ENCODE peak calls at places on chromosomes 11 and 22, in ten cellular contexts. One of them, this sample, is unnamed.

GRCh38 chr11:12888525-12889158 is 120.5 kb upstream of the RASSF10 start:
- DNase-seq in neural progenitor cell: peak; percentile 87
- DNase-seq in NCI-H2081: peak; percentile 88
- DNase-seq in NCI-H2029: peak; percentile 51
- DNase-seq in glomerular endothelial cell: peak; percentile 80
- DNase-seq in coronary artery: peak; percentile 87
- DNase-seq in brain microvascular endothelial cell: peak; percentile 94
- DNase-seq in lower lobe of right lung: peak; percentile 86
- DNase-seq in HL-60: peak; percentile 18
- DNase-seq in A549: peak; percentile 77
- DNase-seq in this sample: no peak

GRCh38 chr22:43225609-43226008 is 38.7 kb upstream of the TTLL12 start:
- DNase-seq in neural progenitor cell: no peak
- DNase-seq in NCI-H2081: no peak
- DNase-seq in NCI-H2029: no peak
- DNase-seq in glomerular endothelial cell: no peak
- DNase-seq in coronary artery: no peak
- DNase-seq in brain microvascular endothelial cell: no peak
- DNase-seq in lower lobe of right lung: no peak
- DNase-seq in HL-60: no peak
- DNase-seq in A549: no peak
- DNase-seq in this sample: no peak

GRCh38 chr11:93904711-93905110 is 54.3 kb upstream of the VSTM5 start:
- DNase-seq in neural progenitor cell: no peak
- DNase-seq in NCI-H2081: peak; percentile 7
- DNase-seq in NCI-H2029: no peak
- DNase-seq in glomerular endothelial cell: no peak
- DNase-seq in coronary artery: no peak
- DNase-seq in brain microvascular endothelial cell: no peak
- DNase-seq in lower lobe of right lung: no peak
- DNase-seq in HL-60: no peak
- DNase-seq in A549: no peak
- DNase-seq in this sample: no peak

GRCh38 chr22:48098936-48099245 is 1336.4 kb downstream of the TBC1D22A start:
- DNase-seq in neural progenitor cell: no peak
- DNase-seq in NCI-H2081: no peak
- DNase-seq in NCI-H2029: no peak
- DNase-seq in glomerular endothelial cell: no peak
- DNase-seq in coronary artery: peak; percentile 67
- DNase-seq in brain microvascular endothelial cell: no peak
- DNase-seq in lower lobe of right lung: no peak
- DNase-seq in HL-60: no peak
- DNase-seq in A549: no peak
- DNase-seq in this sample: no peak

GRCh38 chr22:21593406-21594232 is 26.1 kb downstream of the UBE2L3 start:
- DNase-seq in neural progenitor cell: peak; percentile 56
- DNase-seq in NCI-H2081: no peak
- DNase-seq in NCI-H2029: no peak
- DNase-seq in glomerular endothelial cell: no peak
- DNase-seq in coronary artery: no peak
- DNase-seq in brain microvascular endothelial cell: no peak
- DNase-seq in lower lobe of right lung: no peak
- DNase-seq in HL-60: no peak
- DNase-seq in A549: peak; percentile 31
- DNase-seq in this sample: no peak

GRCh38 chr22:22787805-22788459 is 99.7 kb upstream of the IGLL5 start:
- DNase-seq in neural progenitor cell: peak; percentile 83
- DNase-seq in NCI-H2081: no peak
- DNase-seq in NCI-H2029: peak; percentile 37
- DNase-seq in glomerular endothelial cell: no peak
- DNase-seq in coronary artery: no peak
- DNase-seq in brain microvascular endothelial cell: peak; percentile 20
- DNase-seq in lower lobe of right lung: peak; percentile 66
- DNase-seq in HL-60: peak; percentile 30
- DNase-seq in A549: peak; percentile 52
- DNase-seq in this sample: no peak

GRCh38 chr11:64714664-64715063 is 8.3 kb downstream of the NRXN2 start:
- DNase-seq in neural progenitor cell: no peak
- DNase-seq in NCI-H2081: no peak
- DNase-seq in NCI-H2029: no peak
- DNase-seq in glomerular endothelial cell: no peak
- DNase-seq in coronary artery: no peak
- DNase-seq in brain microvascular endothelial cell: no peak
- DNase-seq in lower lobe of right lung: no peak
- DNase-seq in HL-60: no peak
- DNase-seq in A549: no peak
- DNase-seq in this sample: peak; percentile 43

GRCh38 chr11:1660025-1660867 is 30.7 kb downstream of the KRTAP5-5 start:
- DNase-seq in neural progenitor cell: no peak
- DNase-seq in NCI-H2081: no peak
- DNase-seq in NCI-H2029: no peak
- DNase-seq in glomerular endothelial cell: no peak
- DNase-seq in coronary artery: peak; percentile 14
- DNase-seq in brain microvascular endothelial cell: no peak
- DNase-seq in lower lobe of right lung: no peak
- DNase-seq in HL-60: no peak
- DNase-seq in A549: no peak
- DNase-seq in this sample: peak; percentile 79

GRCh38 chr11:1844221-1845094 is 5.7 kb downstream of the TNNI2 start:
- DNase-seq in neural progenitor cell: no peak
- DNase-seq in NCI-H2081: no peak
- DNase-seq in NCI-H2029: no peak
- DNase-seq in glomerular endothelial cell: no peak
- DNase-seq in coronary artery: no peak
- DNase-seq in brain microvascular endothelial cell: no peak
- DNase-seq in lower lobe of right lung: peak; percentile 86
- DNase-seq in HL-60: peak; percentile 69
- DNase-seq in A549: peak; percentile 50
- DNase-seq in this sample: no peak

GRCh38 chr11:59175104-59175503 is 3.2 kb downstream of the DTX4 start:
- DNase-seq in neural progenitor cell: peak; percentile 28
- DNase-seq in NCI-H2081: no peak
- DNase-seq in NCI-H2029: no peak
- DNase-seq in glomerular endothelial cell: no peak
- DNase-seq in coronary artery: no peak
- DNase-seq in brain microvascular endothelial cell: no peak
- DNase-seq in lower lobe of right lung: peak; percentile 53
- DNase-seq in HL-60: no peak
- DNase-seq in A549: no peak
- DNase-seq in this sample: no peak

GRCh38 chr11:64088159-64089026 is 52.7 kb downstream of the FLRT1 start:
- DNase-seq in neural progenitor cell: peak; percentile 72
- DNase-seq in NCI-H2081: peak; percentile 63
- DNase-seq in NCI-H2029: no peak
- DNase-seq in glomerular endothelial cell: no peak
- DNase-seq in coronary artery: no peak
- DNase-seq in brain microvascular endothelial cell: no peak
- DNase-seq in lower lobe of right lung: no peak
- DNase-seq in HL-60: no peak
- DNase-seq in A549: peak; percentile 51
- DNase-seq in this sample: no peak

GRCh38 chr11:11993814-11994213 is 14.6 kb downstream of the DKK3 start:
- DNase-seq in neural progenitor cell: peak; percentile 15
- DNase-seq in NCI-H2081: no peak
- DNase-seq in NCI-H2029: no peak
- DNase-seq in glomerular endothelial cell: no peak
- DNase-seq in coronary artery: no peak
- DNase-seq in brain microvascular endothelial cell: peak; percentile 87
- DNase-seq in lower lobe of right lung: no peak
- DNase-seq in HL-60: no peak
- DNase-seq in A549: peak; percentile 46
- DNase-seq in this sample: no peak

GRCh38 chr11:111063711-111064110 is 181.8 kb upstream of the POU2AF2 start:
- DNase-seq in neural progenitor cell: peak; percentile 23
- DNase-seq in NCI-H2081: no peak
- DNase-seq in NCI-H2029: no peak
- DNase-seq in glomerular endothelial cell: no peak
- DNase-seq in coronary artery: no peak
- DNase-seq in brain microvascular endothelial cell: no peak
- DNase-seq in lower lobe of right lung: no peak
- DNase-seq in HL-60: no peak
- DNase-seq in A549: no peak
- DNase-seq in this sample: no peak

GRCh38 chr11:114086394-114086793 is 26.9 kb downstream of the ZBTB16 start:
- DNase-seq in neural progenitor cell: no peak
- DNase-seq in NCI-H2081: no peak
- DNase-seq in NCI-H2029: no peak
- DNase-seq in glomerular endothelial cell: no peak
- DNase-seq in coronary artery: no peak
- DNase-seq in brain microvascular endothelial cell: no peak
- DNase-seq in lower lobe of right lung: no peak
- DNase-seq in HL-60: no peak
- DNase-seq in A549: no peak
- DNase-seq in this sample: no peak

GRCh38 chr11:1766719-1767398 is 3.1 kb upstream of the CTSD start:
- DNase-seq in neural progenitor cell: no peak
- DNase-seq in NCI-H2081: no peak
- DNase-seq in NCI-H2029: no peak
- DNase-seq in glomerular endothelial cell: no peak
- DNase-seq in coronary artery: no peak
- DNase-seq in brain microvascular endothelial cell: no peak
- DNase-seq in lower lobe of right lung: no peak
- DNase-seq in HL-60: no peak
- DNase-seq in A549: no peak
- DNase-seq in this sample: peak; percentile 78

GRCh38 chr22:37111156-37111717 is 1.7 kb upstream of the TMPRSS6 start:
- DNase-seq in neural progenitor cell: no peak
- DNase-seq in NCI-H2081: no peak
- DNase-seq in NCI-H2029: no peak
- DNase-seq in glomerular endothelial cell: no peak
- DNase-seq in coronary artery: no peak
- DNase-seq in brain microvascular endothelial cell: no peak
- DNase-seq in lower lobe of right lung: no peak
- DNase-seq in HL-60: no peak
- DNase-seq in A549: no peak
- DNase-seq in this sample: no peak

GRCh38 chr22:17247832-17248231 is 28.6 kb upstream of the ADA2 start:
- DNase-seq in neural progenitor cell: no peak
- DNase-seq in NCI-H2081: no peak
- DNase-seq in NCI-H2029: no peak
- DNase-seq in glomerular endothelial cell: no peak
- DNase-seq in coronary artery: no peak
- DNase-seq in brain microvascular endothelial cell: no peak
- DNase-seq in lower lobe of right lung: no peak
- DNase-seq in HL-60: no peak
- DNase-seq in A549: no peak
- DNase-seq in this sample: no peak

GRCh38 chr22:19756288-19757128 is 4.1 kb upstream of the TBX1 start:
- DNase-seq in neural progenitor cell: peak; percentile 74
- DNase-seq in NCI-H2081: peak; percentile 47
- DNase-seq in NCI-H2029: peak; percentile 28
- DNase-seq in glomerular endothelial cell: no peak
- DNase-seq in coronary artery: no peak
- DNase-seq in brain microvascular endothelial cell: no peak
- DNase-seq in lower lobe of right lung: peak; percentile 79
- DNase-seq in HL-60: no peak
- DNase-seq in A549: peak; percentile 54
- DNase-seq in this sample: no peak

GRCh38 chr11:73414977-73415492 is 38.8 kb downstream of the RELT start:
- DNase-seq in neural progenitor cell: no peak
- DNase-seq in NCI-H2081: no peak
- DNase-seq in NCI-H2029: no peak
- DNase-seq in glomerular endothelial cell: no peak
- DNase-seq in coronary artery: no peak
- DNase-seq in brain microvascular endothelial cell: peak; percentile 74
- DNase-seq in lower lobe of right lung: no peak
- DNase-seq in HL-60: no peak
- DNase-seq in A549: no peak
- DNase-seq in this sample: no peak

GRCh38 chr11:111598546-111598945 is 3.7 kb upstream of the SIK2 start:
- DNase-seq in neural progenitor cell: no peak
- DNase-seq in NCI-H2081: no peak
- DNase-seq in NCI-H2029: no peak
- DNase-seq in glomerular endothelial cell: no peak
- DNase-seq in coronary artery: no peak
- DNase-seq in brain microvascular endothelial cell: no peak
- DNase-seq in lower lobe of right lung: no peak
- DNase-seq in HL-60: no peak
- DNase-seq in A549: no peak
- DNase-seq in this sample: no peak

GRCh38 chr11:66366844-66367477 is 4.6 kb downstream of the SLC29A2 start:
- DNase-seq in neural progenitor cell: no peak
- DNase-seq in NCI-H2081: no peak
- DNase-seq in NCI-H2029: no peak
- DNase-seq in glomerular endothelial cell: no peak
- DNase-seq in coronary artery: no peak
- DNase-seq in brain microvascular endothelial cell: no peak
- DNase-seq in lower lobe of right lung: no peak
- DNase-seq in HL-60: no peak
- DNase-seq in A549: no peak
- DNase-seq in this sample: peak; percentile 32

GRCh38 chr11:115711021-115711420 is 206.8 kb upstream of the CADM1 start:
- DNase-seq in neural progenitor cell: no peak
- DNase-seq in NCI-H2081: no peak
- DNase-seq in NCI-H2029: no peak
- DNase-seq in glomerular endothelial cell: no peak
- DNase-seq in coronary artery: no peak
- DNase-seq in brain microvascular endothelial cell: no peak
- DNase-seq in lower lobe of right lung: no peak
- DNase-seq in HL-60: no peak
- DNase-seq in A549: no peak
- DNase-seq in this sample: no peak

GRCh38 chr11:12679471-12679870 is 5.2 kb downstream of the TEAD1 start:
- DNase-seq in neural progenitor cell: no peak
- DNase-seq in NCI-H2081: no peak
- DNase-seq in NCI-H2029: no peak
- DNase-seq in glomerular endothelial cell: no peak
- DNase-seq in coronary artery: no peak
- DNase-seq in brain microvascular endothelial cell: no peak
- DNase-seq in lower lobe of right lung: no peak
- DNase-seq in HL-60: no peak
- DNase-seq in A549: no peak
- DNase-seq in this sample: no peak

GRCh38 chr11:105609832-105610781 is at the start of gene GRIA4:
- DNase-seq in neural progenitor cell: peak; percentile 76
- DNase-seq in NCI-H2081: peak; percentile 67
- DNase-seq in NCI-H2029: peak; percentile 48
- DNase-seq in glomerular endothelial cell: no peak
- DNase-seq in coronary artery: peak; percentile 71
- DNase-seq in brain microvascular endothelial cell: peak; percentile 53
- DNase-seq in lower lobe of right lung: peak; percentile 45
- DNase-seq in HL-60: no peak
- DNase-seq in A549: peak; percentile 1
- DNase-seq in this sample: peak; percentile 92

GRCh38 chr11:898160-898517 is 12.5 kb downstream of the CHID1 start:
- DNase-seq in neural progenitor cell: peak; percentile 73
- DNase-seq in NCI-H2081: peak; percentile 26
- DNase-seq in NCI-H2029: no peak
- DNase-seq in glomerular endothelial cell: no peak
- DNase-seq in coronary artery: no peak
- DNase-seq in brain microvascular endothelial cell: no peak
- DNase-seq in lower lobe of right lung: no peak
- DNase-seq in HL-60: no peak
- DNase-seq in A549: peak; percentile 57
- DNase-seq in this sample: no peak

GRCh38 chr11:109426442-109426841 is 4.5 kb downstream of the C11orf87 start:
- DNase-seq in neural progenitor cell: peak; percentile 23
- DNase-seq in NCI-H2081: no peak
- DNase-seq in NCI-H2029: no peak
- DNase-seq in glomerular endothelial cell: no peak
- DNase-seq in coronary artery: no peak
- DNase-seq in brain microvascular endothelial cell: no peak
- DNase-seq in lower lobe of right lung: no peak
- DNase-seq in HL-60: peak; percentile 1
- DNase-seq in A549: peak; percentile 2
- DNase-seq in this sample: no peak

GRCh38 chr11:94706211-94706610 is 61.9 kb upstream of the AMOTL1 start:
- DNase-seq in neural progenitor cell: no peak
- DNase-seq in NCI-H2081: no peak
- DNase-seq in NCI-H2029: no peak
- DNase-seq in glomerular endothelial cell: no peak
- DNase-seq in coronary artery: no peak
- DNase-seq in brain microvascular endothelial cell: no peak
- DNase-seq in lower lobe of right lung: no peak
- DNase-seq in HL-60: no peak
- DNase-seq in A549: no peak
- DNase-seq in this sample: no peak

GRCh38 chr11:130874396-130874795 is 41.9 kb downstream of the SNX19 start:
- DNase-seq in neural progenitor cell: no peak
- DNase-seq in NCI-H2081: no peak
- DNase-seq in NCI-H2029: no peak
- DNase-seq in glomerular endothelial cell: no peak
- DNase-seq in coronary artery: no peak
- DNase-seq in brain microvascular endothelial cell: no peak
- DNase-seq in lower lobe of right lung: no peak
- DNase-seq in HL-60: no peak
- DNase-seq in A549: no peak
- DNase-seq in this sample: no peak